ENCODE peak calls at places on chromosomes 6 and 20, in four cellular contexts. W is CD8-positive, alpha-beta memory T cell; P is psoas muscle; U is thoracic aorta. O is an unnamed sample.

GRCh38 chr6:167415441-167415961 is 90.6 kb downstream of the TTLL2 start:
- DNase-seq in W (no peak), P (no peak), U (no peak), O (no peak)

GRCh38 chr20:25148181-25148981 is 47.1 kb upstream of the ENTPD6 start:
- DNase-seq in W (peak; percentile 74), P (peak; percentile 43), U (no peak), O (peak; percentile 40)

GRCh38 chr20:10602141-10602660 is 71.6 kb downstream of the JAG1 start:
- DNase-seq in W (no peak), P (no peak), U (no peak), O (no peak)

GRCh38 chr6:96675617-96676016 is 112.7 kb downstream of the FHL5 start:
- DNase-seq in W (no peak), P (no peak), U (no peak), O (no peak)

GRCh38 chr6:30325873-30326445 is 768 bp upstream of the TRIM39 start:
- DNase-seq in W (no peak), P (peak; percentile 40), U (no peak), O (peak; percentile 35)

GRCh38 chr20:5654557-5654956 is 95.6 kb upstream of the SHLD1 start:
- DNase-seq in W (no peak), P (no peak), U (no peak), O (no peak)

GRCh38 chr6:136304410-136304809 is 14.8 kb upstream of the BCLAF1 start:
- DNase-seq in W (no peak), P (no peak), U (no peak), O (no peak)

GRCh38 chr6:105301072-105301503 is 101.8 kb downstream of the PREP start:
- DNase-seq in W (no peak), P (no peak), U (no peak), O (peak; percentile 40)

GRCh38 chr6:138107078-138107751 is at the start of gene PERP:
- DNase-seq in W (peak; percentile 83), P (peak; percentile 75), U (no peak), O (peak; percentile 73)

GRCh38 chr20:39049684-39050554 is 87.8 kb downstream of the DHX35 start:
- DNase-seq in W (peak; percentile 84), P (peak; percentile 77), U (peak; percentile 22), O (peak; percentile 85)

GRCh38 chr6:14283600-14284235 is 166.1 kb downstream of the CD83 start:
- DNase-seq in W (no peak), P (no peak), U (no peak), O (no peak)

GRCh38 chr6:108676555-108676954 is 115.8 kb downstream of the FOXO3 start:
- DNase-seq in W (no peak), P (no peak), U (no peak), O (no peak)

GRCh38 chr6:17780071-17780470 is 73.3 kb upstream of the NUP153 start:
- DNase-seq in W (no peak), P (no peak), U (no peak), O (no peak)

GRCh38 chr6:1515280-1515679 is 94.4 kb upstream of the FOXC1 start:
- DNase-seq in W (no peak), P (no peak), U (no peak), O (no peak)

GRCh38 chr20:37781626-37782025 is 87.8 kb downstream of the CTNNBL1 start:
- DNase-seq in W (no peak), P (no peak), U (no peak), O (no peak)

GRCh38 chr20:34797012-34797720 is 28.3 kb downstream of the NCOA6 start:
- DNase-seq in W (no peak), P (no peak), U (no peak), O (no peak)

GRCh38 chr6:501891-502601 is 110.5 kb downstream of the IRF4 start:
- DNase-seq in W (peak; percentile 69), P (no peak), U (no peak), O (no peak)

GRCh38 chr20:41005361-41005729 is 23.3 kb upstream of the TOP1 start:
- DNase-seq in W (no peak), P (peak; percentile 82), U (peak; percentile 60), O (peak; percentile 82)

GRCh38 chr6:30885481-30885998 is 1.2 kb downstream of the DDR1 start:
- DNase-seq in W (no peak), P (no peak), U (no peak), O (no peak)

GRCh38 chr6:38234934-38235678 is 404.6 kb downstream of the BTBD9 start:
- DNase-seq in W (no peak), P (no peak), U (no peak), O (no peak)

GRCh38 chr6:298233-299049 is 6.2 kb downstream of the DUSP22 start:
- DNase-seq in W (no peak), P (no peak), U (no peak), O (peak; percentile 41)

DNA sequence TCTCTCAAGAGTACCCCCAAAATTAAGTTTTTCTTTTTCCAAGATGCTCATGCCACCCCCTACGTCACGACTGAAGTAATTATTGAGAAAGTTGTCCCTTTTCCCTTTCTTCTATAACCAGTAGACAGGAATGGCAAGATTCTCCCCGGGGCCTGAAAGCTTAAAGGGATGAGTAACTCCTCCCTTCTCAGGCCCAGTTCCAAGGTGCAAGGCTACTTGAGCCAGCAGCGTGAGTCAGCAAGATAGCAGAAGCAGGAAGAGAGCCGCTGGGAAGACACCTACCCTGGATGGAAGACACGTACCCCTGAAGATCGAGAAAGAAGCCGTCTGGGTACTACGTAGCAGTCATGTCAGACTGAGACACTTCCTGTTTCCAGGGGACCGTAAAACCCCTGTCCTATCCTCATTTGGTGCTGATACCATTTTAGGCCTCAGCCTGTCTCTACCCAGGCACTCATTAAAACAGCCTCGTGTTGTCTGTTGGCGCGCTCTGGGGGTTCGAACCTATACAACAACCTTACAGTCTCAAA is 241.0 kb downstream of the ADGRG6 start:
- DNase-seq in W (no peak), P (peak; percentile 54), U (no peak), O (peak; percentile 13)
- H3K9me3 ChIP-seq in W (no peaks in the 10 kb centered on the region), P (no peaks in the 10 kb centered on the region), U (no peaks in the 10 kb centered on the region), O (no peaks in the 10 kb centered on the region)

GRCh38 chr20:31363295-31363694 is 5.1 kb upstream of the DEFB118 start:
- DNase-seq in W (no peak), P (no peak), U (no peak), O (no peak)

DNA sequence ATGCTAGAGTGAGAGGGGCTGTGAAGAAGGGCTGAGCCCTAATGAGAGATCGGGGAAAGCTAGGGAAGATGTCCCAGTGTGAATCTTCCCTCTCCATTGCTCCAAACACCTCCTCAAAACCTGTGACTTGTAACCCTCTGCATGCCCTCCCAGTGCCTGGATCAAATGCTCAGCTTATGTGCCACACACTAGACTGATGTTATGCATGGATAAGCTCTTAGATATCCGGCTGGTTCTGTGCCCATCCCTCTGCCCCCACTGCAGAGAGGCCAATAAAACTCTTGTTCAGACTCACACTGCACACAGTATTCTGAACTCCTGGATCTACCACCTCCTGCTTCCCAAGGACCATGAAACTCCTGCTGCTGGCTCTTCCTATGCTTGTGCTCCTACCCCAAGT is at the start of gene DEFB118:
- DNase-seq in W (no peak), P (no peak), U (no peak), O (no peak)
- H3K9me3 ChIP-seq in W (no peaks in the 10 kb centered on the region), P (no peaks in the 10 kb centered on the region), U (no peaks in the 10 kb centered on the region), O (peaks cover 11% of the 10 kb centered on the region)

GRCh38 chr20:36334281-36335075 is 28.3 kb downstream of the DLGAP4 start:
- DNase-seq in W (no peak), P (no peak), U (no peak), O (no peak)

GRCh38 chr20:36333841-36334240 is 27.7 kb downstream of the DLGAP4 start:
- DNase-seq in W (no peak), P (no peak), U (no peak), O (no peak)

GRCh38 chr20:36335187-36335870 is 29.2 kb downstream of the DLGAP4 start:
- DNase-seq in W (no peak), P (no peak), U (no peak), O (no peak)

GRCh38 chr20:36330091-36330490 is 24.0 kb downstream of the DLGAP4 start:
- DNase-seq in W (no peak), P (no peak), U (no peak), O (no peak)

GRCh38 chr20:36331182-36331581 is 25.0 kb downstream of the DLGAP4 start:
- DNase-seq in W (no peak), P (no peak), U (no peak), O (no peak)
- H3K9me3 ChIP-seq in W (no peaks in the 10 kb centered on the region), P (no peaks in the 10 kb centered on the region), U (peaks cover 3% of the 10 kb centered on the region), O (peaks cover 4% of the 10 kb centered on the region)

GRCh38 chr6:88166493-88166900 is 350 bp upstream of the CNR1 start:
- DNase-seq in W (no peak), P (peak; percentile 23), U (no peak), O (no peak)
- H3K9me3 ChIP-seq in W (no peaks in the 10 kb centered on the region), P (no peaks in the 10 kb centered on the region), U (no peaks in the 10 kb centered on the region), O (no peaks in the 10 kb centered on the region)

DNA sequence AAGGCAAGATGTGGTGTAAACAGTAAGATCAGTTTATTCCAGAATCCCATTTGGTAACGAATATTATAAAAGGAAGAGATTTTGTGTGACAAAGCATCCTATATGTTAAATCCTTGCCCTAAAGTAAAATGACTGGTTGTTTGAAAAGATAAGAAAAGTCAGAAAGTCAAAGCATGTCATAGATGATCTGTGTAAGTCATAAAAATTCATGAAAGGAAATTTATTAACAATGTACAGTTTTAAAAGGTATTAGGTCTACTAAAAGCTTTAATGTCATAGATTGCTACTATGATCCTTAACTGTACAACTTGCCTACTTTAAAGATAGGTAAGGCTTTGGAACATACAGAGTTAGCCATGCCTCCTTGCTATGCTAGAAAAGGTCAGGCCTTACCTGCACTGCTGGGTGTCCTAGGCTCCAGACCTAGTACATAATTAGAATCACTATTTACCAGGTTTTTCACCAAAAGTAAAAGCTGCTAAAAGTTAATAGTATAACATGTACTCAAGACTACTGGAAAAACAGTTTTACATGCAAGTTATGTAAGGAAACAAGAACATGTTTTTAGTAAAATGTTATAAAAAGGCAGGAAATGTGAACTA is 1090.1 kb upstream of the ADGRB3 start:
- DNase-seq in W (no peak), P (no peak), U (no peak), O (no peak)
- H3K9me3 ChIP-seq in W (peaks cover 7% of the 10 kb centered on the region), P (peaks cover 3% of the 10 kb centered on the region), U (no peaks in the 10 kb centered on the region), O (peaks cover 61% of the 10 kb centered on the region)

GRCh38 chr20:59794555-59794954 is 138.9 kb downstream of the SYCP2 start:
- DNase-seq in W (no peak), P (no peak), U (no peak), O (no peak)
- H3K9me3 ChIP-seq in W (no peaks in the 10 kb centered on the region), P (peaks cover 30% of the 10 kb centered on the region), U (peaks cover 7% of the 10 kb centered on the region), O (peaks cover 36% of the 10 kb centered on the region)

DNA sequence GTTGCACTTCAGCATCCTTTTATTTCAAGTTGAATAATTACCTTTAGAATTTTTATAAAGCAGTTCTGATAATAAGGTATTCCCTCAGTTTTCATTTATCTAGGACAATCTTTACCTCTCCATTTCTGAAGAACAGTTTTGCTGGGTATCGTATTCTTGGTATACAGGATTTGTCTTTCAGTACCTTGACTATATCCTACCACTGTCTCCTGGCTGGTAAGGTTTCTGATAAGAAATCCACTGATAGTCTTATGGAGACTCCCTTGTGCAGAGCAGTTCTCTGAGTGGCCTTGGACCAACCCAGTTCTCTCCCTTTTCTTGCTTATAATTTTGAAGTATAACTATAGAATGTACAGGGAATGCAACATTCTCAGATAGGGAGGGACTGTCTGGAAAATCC is 51.3 kb upstream of the SAMD3 start:
- DNase-seq in W (no peak), P (no peak), U (no peak), O (no peak)
- H3K9me3 ChIP-seq in W (peaks cover 14% of the 10 kb centered on the region), P (peaks cover 18% of the 10 kb centered on the region), U (peaks cover 20% of the 10 kb centered on the region), O (peaks cover 6% of the 10 kb centered on the region)